ENCODE peak calls at places on chromosomes 12 and 14, in nine cellular contexts. X is foreskin fibroblast; S is aorta; E is astrocyte of the spinal cord; I is esophagus muscularis mucosa; U is body of pancreas; Y is effector memory CD4-positive, alpha-beta T cell; P is tibial artery; J is epithelial cell of esophagus. Z is an unnamed sample.

GRCh38 chr12:1885605-1886245 is 32.7 kb downstream of the CACNA2D4 start:
- DNase-seq in Y (no peak), S (no peak), J (no peak), P (no peak), X (no peak), E (no peak), I (peak), U (no peak), Z (no peak)

GRCh38 chr12:60120199-60120598 is 524.4 kb downstream of the SLC16A7 start:
- DNase-seq in U (no peak), J (no peak), X (no peak), I (no peak), S (no peak), P (no peak), E (no peak), Y (no peak), Z (no peak)

GRCh38 chr14:79464468-79464867 is 746.8 kb downstream of the DIO2 start:
- DNase-seq in Y (no peak), S (no peak), U (no peak), X (no peak), I (no peak), E (peak), J (no peak), P (no peak), Z (no peak)

GRCh38 chr12:96327346-96327745 is 72.9 kb downstream of the CDK17 start:
- DNase-seq in J (no peak), Y (no peak), U (no peak), S (no peak), X (no peak), P (no peak), E (no peak), I (no peak), Z (no peak)

GRCh38 chr14:75660238-75660629 is 442 bp downstream of the ERG28 start:
- DNase-seq in E (no peak), J (no peak), U (no peak), I (no peak), X (no peak), S (no peak), Y (no peak), P (no peak), Z (no peak)

GRCh38 chr12:12017135-12017581 is 53.6 kb upstream of the BCL2L14 start:
- DNase-seq in I (no peak), P (no peak), X (no peak), U (peak), S (no peak), Y (no peak), J (no peak), E (no peak), Z (no peak)

GRCh38 chr12:108468149-108468968 is 46.7 kb upstream of the FICD start:
- DNase-seq in U (no peak), P (no peak), E (peak), S (no peak), I (no peak), X (peak), Y (no peak), J (peak), Z (no peak)

GRCh38 chr14:105588236-105588860 is 62.0 kb downstream of the TMEM121 start:
- DNase-seq in J (no peak), U (no peak), Y (no peak), I (no peak), P (no peak), X (no peak), E (no peak), S (peak), Z (peak)

GRCh38 chr12:6914246-6914947 is at the start of gene ENO2:
- DNase-seq in P (peak), X (peak), E (peak), S (peak), Y (peak), U (peak), I (no peak), J (peak), Z (no peak)

GRCh38 chr14:58912799-58913432 is 275.2 kb downstream of the DACT1 start:
- DNase-seq in J (peak), U (no peak), P (no peak), S (no peak), Y (no peak), I (no peak), E (no peak), X (no peak), Z (no peak)

GRCh38 chr12:9948606-9949286 is 16.6 kb upstream of the CLEC2A start:
- DNase-seq in P (no peak), U (no peak), X (no peak), I (no peak), J (no peak), E (no peak), Y (no peak), S (no peak), Z (no peak)

GRCh38 chr14:96512122-96512521 is 9.9 kb downstream of the PAPOLA start:
- DNase-seq in P (no peak), U (no peak), X (no peak), Y (no peak), S (no peak), I (no peak), E (no peak), J (no peak), Z (no peak)

GRCh38 chr12:130998136-130998535 is 44.4 kb downstream of the ADGRD1 start:
- DNase-seq in S (no peak), P (no peak), E (no peak), X (no peak), I (no peak), U (no peak), Y (no peak), J (no peak), Z (no peak)

GRCh38 chr14:85852900-85853299 is 323.0 kb downstream of the FLRT2 start:
- DNase-seq in U (no peak), X (no peak), S (no peak), P (no peak), E (no peak), J (no peak), Y (no peak), I (no peak), Z (no peak)

GRCh38 chr14:101347893-101348777 is 213.2 kb upstream of the DIO3 start:
- DNase-seq in U (no peak), J (no peak), Y (no peak), S (no peak), P (no peak), I (no peak), X (no peak), E (no peak), Z (peak)
- H3K4me3 ChIP-seq in U (no peak), J (no peak), Y (no peak), S (no peak), P (no peak), I (no peak), X (no peak), E (no peak), Z (no peak)

GRCh38 chr12:23399402-23399933 is 550.0 kb downstream of the SOX5 start:
- DNase-seq in J (peak), I (no peak), E (no peak), S (no peak), X (no peak), P (no peak), U (no peak), Y (no peak), Z (no peak)
- H3K4me3 ChIP-seq in J (no peak), I (no peak), E (no peak), S (no peak), X (no peak), P (no peak), U (no peak), Y (no peak), Z (no peak)

GRCh38 chr12:109952160-109952858 is 43.9 kb downstream of the GIT2 start:
- DNase-seq in X (no peak), P (no peak), S (no peak), J (no peak), E (no peak), Y (no peak), I (no peak), U (no peak), Z (no peak)

GRCh38 chr12:109951136-109951535 is 45.0 kb downstream of the GIT2 start:
- DNase-seq in U (no peak), Y (no peak), I (no peak), X (peak), S (no peak), J (peak), P (no peak), E (peak), Z (no peak)

GRCh38 chr12:109950625-109951024 is 45.5 kb downstream of the GIT2 start:
- DNase-seq in I (no peak), X (no peak), U (no peak), P (no peak), E (no peak), S (no peak), J (no peak), Y (no peak), Z (no peak)

GRCh38 chr12:109952873-109953272 is 43.3 kb downstream of the GIT2 start:
- DNase-seq in Y (no peak), J (no peak), E (no peak), I (no peak), S (no peak), P (no peak), X (no peak), U (no peak), Z (no peak)

GRCh38 chr12:109951751-109952150 is 44.4 kb downstream of the GIT2 start:
- DNase-seq in I (no peak), Y (no peak), U (peak), S (no peak), X (peak), P (no peak), J (peak), E (peak), Z (peak)
- H3K4me3 ChIP-seq in I (no peak), Y (no peak), U (no peak), S (no peak), X (no peak), P (no peak), J (no peak), E (no peak), Z (no peak)

GRCh38 chr12:31524791-31525495 is 66.0 kb downstream of the DENND5B start:
- DNase-seq in U (no peak), J (peak), X (peak), E (peak), S (no peak), P (no peak), Y (no peak), I (no peak), Z (no peak)
- H3K4me3 ChIP-seq in U (no peak), J (no peak), X (no peak), E (no peak), S (no peak), P (no peak), Y (no peak), I (no peak), Z (no peak)

GRCh38 chr12:50556273-50556672 is 51.5 kb downstream of the DIP2B start:
- DNase-seq in S (no peak), I (no peak), P (no peak), J (no peak), Y (no peak), X (no peak), U (no peak), E (no peak), Z (no peak)

GRCh38 chr12:50554651-50555050 is 49.9 kb downstream of the DIP2B start:
- DNase-seq in I (no peak), P (no peak), X (no peak), U (no peak), S (no peak), J (no peak), E (no peak), Y (no peak), Z (no peak)

GRCh38 chr12:50555471-50555885 is 50.7 kb downstream of the DIP2B start:
- DNase-seq in U (no peak), Y (no peak), I (no peak), E (no peak), S (no peak), J (no peak), X (no peak), P (no peak), Z (no peak)

GRCh38 chr12:50558970-50559369 is 54.2 kb downstream of the DIP2B start:
- DNase-seq in X (no peak), J (no peak), E (no peak), P (no peak), Y (no peak), U (no peak), I (no peak), S (no peak), Z (no peak)

DNA sequence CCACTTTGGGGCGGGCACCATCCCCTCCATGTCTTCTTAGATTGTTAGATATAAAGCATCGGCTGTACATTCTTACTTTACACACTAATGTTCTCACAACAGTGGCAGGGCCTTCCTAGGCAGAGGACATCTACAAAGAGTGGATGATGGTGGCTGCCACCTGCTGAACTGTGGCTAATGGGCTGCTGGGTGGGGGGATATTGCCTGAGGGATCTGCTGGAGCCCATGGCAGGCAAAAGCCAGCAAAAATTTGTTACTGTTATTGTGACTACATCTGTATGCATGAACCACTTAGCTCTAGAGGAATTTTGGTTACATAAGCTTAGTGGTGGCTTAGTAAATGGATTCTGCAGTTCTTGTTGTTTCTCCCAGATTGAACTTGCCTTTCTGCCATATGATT is 52.6 kb downstream of the DIP2B start:
- DNase-seq in Y (no peak), X (no peak), E (no peak), J (no peak), I (no peak), P (no peak), U (no peak), S (no peak), Z (no peak)
- H3K4me3 ChIP-seq in Y (no peak), X (no peak), E (no peak), J (no peak), I (no peak), P (no peak), U (no peak), S (no peak), Z (no peak)

Z was measured in RWPE2.